ENCODE peak calls at places on chromosomes 12 and 14, in four cellular contexts. One of them, this sample, is unnamed.

GRCh38 chr12:124646385-124647230 is 79.2 kb upstream of the NCOR2 start:
- DNase-seq in colonic mucosa: no peak
- DNase-seq in OCI-LY7: no peak
- DNase-seq in IMR-90: no peak
- DNase-seq in this sample: no peak

GRCh38 chr14:94622653-94623421 is 10.6 kb downstream of the SERPINA3 start:
- DNase-seq in colonic mucosa: no peak
- DNase-seq in OCI-LY7: no peak
- DNase-seq in IMR-90: no peak
- DNase-seq in this sample: no peak

GRCh38 chr12:109596418-109597244 is 23.0 kb downstream of the MVK start:
- DNase-seq in colonic mucosa: no peak
- DNase-seq in OCI-LY7: no peak
- DNase-seq in IMR-90: no peak
- DNase-seq in this sample: no peak

GRCh38 chr12:62793256-62794217 is 141.4 kb downstream of the PPM1H start:
- DNase-seq in colonic mucosa: peak
- DNase-seq in OCI-LY7: peak
- DNase-seq in IMR-90: peak
- DNase-seq in this sample: peak

GRCh38 chr12:122099280-122099749 is 20.8 kb downstream of the MLXIP start:
- DNase-seq in colonic mucosa: no peak
- DNase-seq in OCI-LY7: no peak
- DNase-seq in IMR-90: no peak
- DNase-seq in this sample: no peak

GRCh38 chr14:67526676-67527459 is 6.2 kb upstream of the PLEKHH1 start:
- DNase-seq in colonic mucosa: peak
- DNase-seq in OCI-LY7: peak
- DNase-seq in IMR-90: peak
- DNase-seq in this sample: no peak

GRCh38 chr14:79438696-79439342 is 772.5 kb downstream of the DIO2 start:
- DNase-seq in colonic mucosa: no peak
- DNase-seq in OCI-LY7: no peak
- DNase-seq in IMR-90: no peak
- DNase-seq in this sample: no peak

GRCh38 chr12:23259558-23259957 is 634.6 kb downstream of the ETNK1 start:
- DNase-seq in colonic mucosa: no peak
- DNase-seq in OCI-LY7: no peak
- DNase-seq in IMR-90: no peak
- DNase-seq in this sample: no peak

GRCh38 chr12:124020398-124021024 is 47.5 kb downstream of the ZNF664 start:
- DNase-seq in colonic mucosa: no peak
- DNase-seq in OCI-LY7: no peak
- DNase-seq in IMR-90: no peak
- DNase-seq in this sample: no peak

GRCh38 chr14:54354096-54354495 is 42.7 kb upstream of the CDKN3 start:
- DNase-seq in colonic mucosa: peak
- DNase-seq in OCI-LY7: no peak
- DNase-seq in IMR-90: no peak
- DNase-seq in this sample: no peak

GRCh38 chr14:71646518-71646917 is 285.7 kb upstream of the RGS6 start:
- DNase-seq in colonic mucosa: no peak
- DNase-seq in OCI-LY7: no peak
- DNase-seq in IMR-90: no peak
- DNase-seq in this sample: no peak

GRCh38 chr12:67697981-67698380 is 49.4 kb downstream of the DYRK2 start:
- DNase-seq in colonic mucosa: no peak
- DNase-seq in OCI-LY7: no peak
- DNase-seq in IMR-90: no peak
- DNase-seq in this sample: no peak

GRCh38 chr14:101899263-101899662 is 65.1 kb upstream of the DYNC1H1 start:
- DNase-seq in colonic mucosa: no peak
- DNase-seq in OCI-LY7: no peak
- DNase-seq in IMR-90: no peak
- DNase-seq in this sample: no peak

GRCh38 chr14:105999361-106000028 is 473.1 kb downstream of the TMEM121 start:
- DNase-seq in colonic mucosa: peak
- DNase-seq in OCI-LY7: no peak
- DNase-seq in IMR-90: no peak
- DNase-seq in this sample: no peak

DNA sequence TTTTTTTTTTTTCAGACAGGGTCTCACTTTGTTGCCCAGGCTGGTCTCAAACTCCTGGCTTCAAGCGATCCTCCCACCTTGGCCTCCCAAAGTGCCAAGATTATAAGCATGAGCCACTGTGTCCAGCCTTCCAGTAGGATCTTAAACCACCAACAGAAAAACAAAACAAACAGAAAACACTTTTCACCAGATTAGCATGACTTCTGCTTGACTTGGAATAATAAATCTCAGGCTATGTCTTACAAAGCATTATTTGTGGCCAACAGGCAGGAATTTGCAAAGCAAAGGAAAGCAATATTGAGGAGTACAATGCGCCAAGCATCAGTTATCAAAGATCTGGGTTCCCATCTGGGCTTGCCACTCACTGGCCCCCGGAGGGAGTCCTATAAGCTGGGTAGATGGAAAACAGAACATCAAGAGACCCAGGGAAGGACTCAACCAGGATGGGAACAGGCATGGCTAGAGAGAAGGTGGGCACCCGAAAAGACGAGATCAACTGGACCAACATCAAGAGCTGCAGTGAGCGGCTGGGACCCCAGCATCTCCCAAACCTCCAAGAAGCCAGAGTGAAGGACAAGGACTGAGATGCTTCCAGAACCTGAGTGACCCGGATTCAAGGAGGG is 101.3 kb downstream of the TMEM30B start:
- DNase-seq in colonic mucosa: no peak
- DNase-seq in OCI-LY7: no peak
- DNase-seq in IMR-90: peak
- DNase-seq in this sample: no peak
- TF ChIP-seq CTCF in colonic mucosa: no peak
- TF ChIP-seq CTCF in OCI-LY7: no peak
- TF ChIP-seq CTCF in IMR-90: no peak
- TF ChIP-seq CTCF in this sample: no peak

DNA sequence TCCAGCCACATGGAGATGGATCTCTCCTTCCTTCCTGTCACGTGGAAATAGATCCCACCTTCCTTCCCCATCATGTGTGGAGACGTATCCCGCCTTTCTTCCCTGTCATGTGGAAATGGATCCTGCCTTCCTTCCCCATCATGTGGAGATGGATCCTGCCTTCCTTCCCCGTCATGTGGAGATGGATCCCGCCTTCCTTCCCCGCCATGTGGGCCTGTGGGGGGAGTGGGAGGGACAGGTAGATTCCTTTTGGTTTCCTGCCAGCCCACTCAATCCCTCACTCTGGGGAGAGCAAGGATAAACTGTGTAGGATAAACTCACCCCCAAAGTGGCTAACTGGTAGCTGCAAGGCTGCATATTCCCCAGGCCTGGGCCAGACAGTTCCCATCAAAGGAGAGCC is 31.7 kb upstream of the TDRD9 start:
- DNase-seq in colonic mucosa: no peak
- DNase-seq in OCI-LY7: no peak
- DNase-seq in IMR-90: peak
- DNase-seq in this sample: no peak
- H3K4me3 ChIP-seq in colonic mucosa: no peak
- H3K4me3 ChIP-seq in OCI-LY7: no peak
- H3K4me3 ChIP-seq in IMR-90: no peak
- H3K4me3 ChIP-seq in this sample: no peak

DNA sequence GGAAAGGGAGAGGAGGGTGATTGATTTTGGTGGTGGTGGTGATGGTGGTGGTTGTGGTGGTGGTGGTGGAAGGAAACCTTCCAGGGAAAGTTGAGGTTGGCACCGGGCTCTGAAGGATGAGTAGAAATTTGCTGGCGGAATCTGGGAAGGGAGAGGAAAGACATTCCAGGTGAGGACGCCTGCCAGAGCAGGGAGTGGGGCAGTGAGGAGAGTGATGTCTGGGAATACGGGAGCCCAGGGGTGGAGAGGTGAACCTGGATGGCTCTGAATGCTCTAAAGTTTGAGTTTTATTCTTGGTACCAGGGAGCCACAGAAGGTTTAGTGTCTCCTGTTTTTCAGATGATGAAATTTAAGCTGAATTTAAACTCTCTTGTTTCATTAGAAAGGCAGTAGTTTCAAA is 16.0 kb downstream of the CHST11 start:
- DNase-seq in colonic mucosa: no peak
- DNase-seq in OCI-LY7: no peak
- DNase-seq in IMR-90: no peak
- DNase-seq in this sample: no peak
- H3K27ac ChIP-seq in colonic mucosa: no peak
- H3K27ac ChIP-seq in OCI-LY7: peak
- H3K27ac ChIP-seq in IMR-90: no peak
- H3K27ac ChIP-seq in this sample: no peak

GRCh38 chr12:101773560-101774206 is 34.4 kb upstream of the SYCP3 start:
- DNase-seq in colonic mucosa: peak
- DNase-seq in OCI-LY7: peak
- DNase-seq in IMR-90: peak
- DNase-seq in this sample: peak
- TF ChIP-seq CTCF in colonic mucosa: peak
- TF ChIP-seq CTCF in OCI-LY7: peak
- TF ChIP-seq CTCF in IMR-90: peak
- TF ChIP-seq CTCF in this sample: peak

GRCh38 chr14:99231850-99232401 is 40.1 kb downstream of the BCL11B start:
- DNase-seq in colonic mucosa: no peak
- DNase-seq in OCI-LY7: no peak
- DNase-seq in IMR-90: no peak
- DNase-seq in this sample: no peak
- H3K4me3 ChIP-seq in colonic mucosa: no peak
- H3K4me3 ChIP-seq in OCI-LY7: no peak
- H3K4me3 ChIP-seq in IMR-90: no peak
- H3K4me3 ChIP-seq in this sample: no peak

GRCh38 chr12:12794686-12795085 is 9.2 kb downstream of the APOLD1 start:
- DNase-seq in colonic mucosa: no peak
- DNase-seq in OCI-LY7: no peak
- DNase-seq in IMR-90: no peak
- DNase-seq in this sample: no peak
- H3K27ac ChIP-seq in colonic mucosa: no peak
- H3K27ac ChIP-seq in OCI-LY7: no peak
- H3K27ac ChIP-seq in IMR-90: no peak
- H3K27ac ChIP-seq in this sample: no peak

DNA sequence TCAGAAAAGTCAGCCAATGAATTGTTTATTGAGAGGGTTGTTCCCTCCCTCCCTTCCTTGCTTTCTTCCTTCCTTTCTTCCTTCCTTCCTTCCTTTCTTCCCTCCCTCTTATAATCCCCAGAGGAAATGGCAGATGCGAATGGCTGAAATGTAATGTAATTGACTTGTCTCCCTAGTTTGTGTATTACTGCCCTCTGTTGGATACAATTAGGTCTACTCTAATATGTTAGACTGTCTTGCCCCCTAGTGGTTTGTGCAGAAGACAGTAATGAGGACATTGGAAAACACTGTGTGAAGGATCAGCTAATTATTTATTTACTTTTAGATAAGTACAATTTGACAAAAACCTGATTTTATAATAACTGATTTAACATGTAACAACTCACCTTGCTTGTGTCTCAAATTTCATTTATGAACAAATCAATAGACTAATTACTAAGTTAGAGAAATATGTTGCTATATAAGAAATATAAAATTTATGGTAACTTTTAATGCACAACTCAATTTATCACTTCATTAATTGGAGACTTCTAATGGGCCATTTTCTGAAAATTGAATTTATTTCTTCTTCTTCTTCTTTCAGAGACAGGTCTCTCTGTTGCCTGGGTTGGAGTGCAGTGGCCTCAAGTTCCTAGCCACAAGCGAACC is 229.8 kb upstream of the LRIG3 start:
- DNase-seq in colonic mucosa: peak
- DNase-seq in OCI-LY7: peak
- DNase-seq in IMR-90: peak
- DNase-seq in this sample: peak
- TF ChIP-seq CTCF in colonic mucosa: peak
- TF ChIP-seq CTCF in OCI-LY7: peak
- TF ChIP-seq CTCF in IMR-90: peak
- TF ChIP-seq CTCF in this sample: peak